ENCODE peak calls at places on chromosomes 12 and 14, in five cellular contexts. T is IMR-90, L is neuronal stem cell, V is H1, Y is trophoblast cell. M is an unnamed sample.

GRCh38 chr14:67766035-67766680 is 50.2 kb downstream of the ZFYVE26 start:
- DNase-seq in L (no peak), T (no peak), Y (no peak), V (no peak), M (no peak)

GRCh38 chr12:28308891-28309290 is 118.6 kb downstream of the CCDC91 start:
- DNase-seq in L (no peak), Y (peak; percentile 84), V (no peak), T (peak; percentile 7), M (no peak)

GRCh38 chr12:10184261-10184843 is 5.5 kb downstream of the TMEM52B start:
- DNase-seq in L (no peak), T (peak; percentile 95), Y (peak; percentile 63), V (no peak), M (peak; percentile 80)

GRCh38 chr12:124750787-124751471 is 112.7 kb downstream of the SCARB1 start:
- DNase-seq in Y (no peak), V (peak; percentile 73), T (no peak), L (no peak), M (no peak)

GRCh38 chr14:22478670-22479069 is 110.4 kb downstream of the DAD1 start:
- DNase-seq in Y (no peak), V (no peak), T (no peak), L (no peak), M (no peak)

GRCh38 chr12:16730772-16731171 is 124.8 kb upstream of the LMO3 start:
- DNase-seq in T (no peak), Y (no peak), L (no peak), V (no peak), M (no peak)

GRCh38 chr12:15205341-15206010 is 15.7 kb downstream of the RERG start:
- DNase-seq in L (no peak), Y (no peak), V (no peak), T (no peak), M (no peak)

GRCh38 chr14:39488600-39488999 is 56.4 kb upstream of the FBXO33 start:
- DNase-seq in T (peak; percentile 12), L (peak; percentile 75), V (peak; percentile 58), Y (no peak), M (peak; percentile 46)

GRCh38 chr14:102580552-102581110 is 11.8 kb upstream of the RCOR1 start:
- DNase-seq in Y (peak; percentile 78), L (no peak), T (no peak), V (no peak), M (peak; percentile 45)

GRCh38 chr14:35558680-35559079 is 24.7 kb downstream of the INSM2 start:
- DNase-seq in V (no peak), T (no peak), Y (no peak), L (peak; percentile 61), M (no peak)

GRCh38 chr12:48601013-48601756 is 31.3 kb upstream of the LALBA start:
- DNase-seq in L (peak; percentile 26), V (peak; percentile 49), T (peak; percentile 47), Y (no peak), M (peak; percentile 36)

GRCh38 chr14:64536488-64537245 is 3.9 kb upstream of the HSPA2 start:
- DNase-seq in T (peak; percentile 46), V (no peak), L (no peak), Y (peak; percentile 97), M (peak; percentile 66)

GRCh38 chr12:80821513-80822000 is 104.8 kb downstream of the MYF5 start:
- DNase-seq in V (peak; percentile 54), T (no peak), L (peak; percentile 37), Y (no peak), M (no peak)

GRCh38 chr12:112978163-112979081 is at the start of gene OAS2:
- DNase-seq in L (no peak), V (no peak), Y (peak; percentile 53), T (peak; percentile 48), M (peak; percentile 57)

GRCh38 chr12:52044284-52044983 is 6.8 kb upstream of the NR4A1 start:
- DNase-seq in L (no peak), Y (no peak), T (no peak), V (no peak), M (no peak)

GRCh38 chr14:104973215-104974145 is 4.7 kb downstream of the AHNAK2 start:
- DNase-seq in Y (peak; percentile 98), V (no peak), L (no peak), T (peak; percentile 94), M (peak; percentile 93)

GRCh38 chr12:47744005-47744651 is 14.6 kb downstream of the RAPGEF3 start:
- DNase-seq in V (peak; percentile 83), L (no peak), Y (peak; percentile 84), T (no peak), M (no peak)

GRCh38 chr12:49346659-49347306 is at the start of gene DNAJC22:
- DNase-seq in T (no peak), V (peak; percentile 77), L (no peak), Y (peak; percentile 56), M (no peak)

GRCh38 chr12:120229583-120230325 is 28.8 kb upstream of the RPLP0 start:
- DNase-seq in L (no peak), V (no peak), Y (peak; percentile 97), T (no peak), M (peak; percentile 79)

GRCh38 chr12:47014474-47014873 is 64.9 kb upstream of the PCED1B start:
- DNase-seq in T (peak; percentile 96), Y (no peak), V (no peak), L (no peak), M (peak; percentile 86)

GRCh38 chr14:70282666-70283065 is 76.8 kb downstream of the COX16 start:
- DNase-seq in Y (no peak), L (no peak), T (no peak), V (no peak), M (no peak)

DNA sequence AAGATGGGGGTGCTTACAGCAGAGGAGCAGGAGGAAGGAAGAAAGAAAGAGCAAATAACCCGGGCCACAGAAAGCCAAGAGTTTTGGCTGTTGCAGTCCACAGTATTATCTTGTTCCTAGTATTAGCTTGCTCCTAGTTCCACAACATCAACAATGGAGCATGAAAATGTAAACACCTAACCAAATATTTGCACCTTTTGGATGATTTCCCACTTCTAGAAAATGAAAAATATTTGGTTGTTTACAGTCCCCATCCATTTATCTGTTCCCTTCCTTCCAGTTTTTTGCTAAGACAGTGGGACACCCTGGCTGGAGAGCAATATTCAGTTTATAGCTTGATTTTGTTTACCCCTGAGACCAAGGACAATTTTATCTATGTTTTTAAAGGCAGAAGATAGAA is 51.4 kb downstream of the RESF1 start:
- DNase-seq in V (no peak), T (no peak), Y (no peak), L (no peak), M (no peak)
- H2AFZ ChIP-seq in V (no peak overlapping the region), T (no peak overlapping the region), Y (no peak overlapping the region), L (no peak overlapping the region), M (no peak overlapping the region)

DNA sequence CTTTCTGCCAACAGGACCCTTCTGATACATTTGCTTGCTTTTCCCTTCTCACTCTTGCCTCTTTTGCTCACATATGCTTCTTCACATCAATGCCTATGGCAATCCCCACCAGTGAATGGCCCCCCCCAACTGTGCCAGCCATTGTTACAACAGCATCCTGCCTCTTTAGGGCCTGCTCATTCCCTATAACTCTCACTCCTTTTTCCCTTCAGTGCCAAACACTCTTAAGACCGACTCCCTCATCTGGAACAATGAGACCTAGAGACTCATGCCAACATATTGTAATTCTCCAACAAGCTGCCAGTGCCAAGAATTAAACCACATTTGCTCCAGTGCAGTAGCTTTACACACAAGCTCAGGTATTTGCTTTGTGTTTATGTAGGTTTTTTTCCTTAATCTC is 189.0 kb downstream of the SOX5 start:
- DNase-seq in Y (no peak), T (no peak), L (peak; percentile 41), V (peak; percentile 53), M (no peak)
- H3K4me3 ChIP-seq in Y (no peak overlapping the region), T (no peak overlapping the region), L (no peak overlapping the region), V (no peak overlapping the region), M (no peak overlapping the region)

GRCh38 chr12:42325776-42326465 is at the start of the genes PPHLN1 and ZCRB1:
- DNase-seq in V (peak; percentile 90), T (peak; percentile 71), L (peak; percentile 75), Y (peak; percentile 93), M (peak; percentile 85)
- H2BK5ac ChIP-seq in V (peak within 1 kb of the TSS; percentile 29), T (peak within 1 kb of the TSS; percentile 59), L (no peak within 1 kb of the TSS), Y (peak within 1 kb of the TSS; percentile 37), M (no peak within 1 kb of the TSS)

DNA sequence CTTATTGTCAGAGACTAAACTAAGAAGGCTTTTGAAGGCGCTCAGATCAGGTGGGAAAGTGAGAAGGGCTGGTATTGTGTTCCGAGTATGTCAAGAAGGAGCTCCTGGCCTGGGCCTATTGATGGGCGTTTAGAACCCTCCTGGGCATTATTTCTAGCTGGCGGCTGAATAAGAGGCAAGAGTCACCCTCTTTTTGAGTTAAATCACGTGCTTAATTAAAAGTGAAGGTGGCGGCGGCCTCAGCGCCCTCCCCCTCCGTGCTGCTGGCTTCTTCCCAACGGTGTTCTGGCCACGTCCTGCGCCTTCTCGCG is 21.0 kb upstream of the GNS start:
- DNase-seq in L (no peak), V (peak; percentile 75), Y (no peak), T (no peak), M (no peak)
- H2AFZ ChIP-seq in L (peak overlapping the region; percentile 93), V (peak overlapping the region; percentile 18), Y (peak overlapping the region; percentile 20), T (peak overlapping the region; percentile 53), M (no peak overlapping the region)

DNA sequence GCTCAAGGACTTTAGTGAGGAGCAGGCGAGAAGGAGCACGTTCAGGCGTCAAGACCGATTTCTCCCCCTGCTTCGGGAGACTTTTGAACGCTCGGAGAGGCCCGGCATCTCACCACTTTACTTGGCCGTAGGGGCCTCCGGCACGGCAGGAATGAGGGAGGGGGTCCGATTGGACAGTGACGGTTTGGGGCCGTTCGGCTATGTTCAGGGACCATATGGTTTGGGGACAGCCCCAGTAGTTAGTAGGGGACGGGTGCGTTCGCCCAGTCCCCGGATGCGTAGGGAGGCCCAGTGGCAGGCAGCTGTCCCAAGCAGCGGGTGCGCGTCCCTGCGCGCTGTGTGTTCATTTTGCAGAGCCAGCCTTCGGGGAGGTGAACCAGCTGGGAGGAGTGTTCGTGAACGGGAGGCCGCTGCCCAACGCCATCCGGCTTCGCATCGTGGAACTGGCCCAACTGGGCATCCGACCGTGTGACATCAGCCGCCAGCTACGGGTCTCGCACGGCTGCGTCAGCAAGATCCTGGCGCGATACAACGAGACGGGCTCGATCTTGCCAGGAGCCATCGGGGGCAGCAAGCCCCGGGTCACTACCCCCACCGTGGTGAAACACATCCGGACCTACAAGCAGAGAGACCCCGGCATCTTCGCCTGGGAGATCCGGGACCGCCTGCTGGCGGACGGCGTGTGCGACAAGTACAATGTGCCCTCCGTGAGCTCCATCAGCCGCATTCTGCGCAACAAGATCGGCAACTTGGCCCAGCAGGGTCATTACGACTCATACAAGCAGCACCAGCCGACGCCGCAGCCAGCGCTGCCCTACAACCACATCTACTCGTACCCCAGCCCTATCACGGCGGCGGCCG is 1.1 kb downstream of the PAX9 start:
- DNase-seq in L (no peak), T (no peak), Y (no peak), V (peak; percentile 77), M (peak; percentile 45)
- H3K4me3 ChIP-seq in L (peak overlapping the region; percentile 43), T (no peak overlapping the region), Y (peak overlapping the region; percentile 41), V (no peak overlapping the region), M (peak overlapping the region; percentile 73)

GRCh38 chr12:108201808-108202207 is 72.7 kb downstream of the WSCD2 start:
- DNase-seq in T (no peak), V (no peak), Y (no peak), L (no peak), M (no peak)
- H2BK5ac ChIP-seq in T (no peak overlapping the region), V (no peak overlapping the region), Y (no peak overlapping the region), L (no peak overlapping the region), M (no peak overlapping the region)

GRCh38 chr12:59891180-59891579 is 295.4 kb downstream of the SLC16A7 start:
- DNase-seq in V (no peak), Y (no peak), L (no peak), T (no peak), M (no peak)
- H2AFZ ChIP-seq in V (no peak overlapping the region), Y (no peak overlapping the region), L (no peak overlapping the region), T (no peak overlapping the region), M (no peak overlapping the region)

GRCh38 chr12:105852496-105852895 is 286.3 kb downstream of the NUAK1 start:
- DNase-seq in V (no peak), T (no peak), L (no peak), Y (peak; percentile 77), M (no peak)
- H3K4me3 ChIP-seq in V (no peak overlapping the region), T (no peak overlapping the region), L (no peak overlapping the region), Y (no peak overlapping the region), M (peak overlapping the region; percentile 74)